ENCODE peak calls at places on chromosomes 7 and 10, in seven cellular contexts. H, J, W, K, O, R and A are unnamed samples.

GRCh38 chr7:55348502-55348901 is 16.6 kb upstream of the LANCL2 start:
- DNase-seq in W (no peak), J (no peak), H (no peak), O (no peak), K (no peak), R (no peak), A (no peak)

GRCh38 chr7:117072620-117073118 is 119.4 kb downstream of the ST7 start:
- DNase-seq in R (no peak), W (peak), J (no peak), K (peak), O (peak), H (peak), A (peak)

GRCh38 chr10:101050206-101051069 is 11.4 kb upstream of the KAZALD1 start:
- DNase-seq in R (peak), J (peak), W (no peak), O (peak), K (peak), H (peak), A (peak)

GRCh38 chr10:129761981-129762956 is 201.8 kb downstream of the EBF3 start:
- DNase-seq in H (no peak), R (no peak), W (no peak), K (no peak), J (no peak), O (no peak), A (no peak)

GRCh38 chr10:8051851-8052257 is 2.6 kb upstream of the GATA3 start:
- DNase-seq in H (no peak), O (no peak), J (peak), R (no peak), W (no peak), K (no peak), A (no peak)

GRCh38 chr7:120005720-120006119 is 267.3 kb upstream of the KCND2 start:
- DNase-seq in J (no peak), K (no peak), O (no peak), W (no peak), R (no peak), H (no peak), A (no peak)

GRCh38 chr10:37576154-37576553 is 281.3 kb downstream of the ZNF248 start:
- DNase-seq in K (no peak), W (no peak), J (no peak), H (no peak), O (no peak), R (no peak), A (no peak)

GRCh38 chr7:12031638-12032037 is 179.5 kb upstream of the TMEM106B start:
- DNase-seq in J (no peak), H (no peak), W (no peak), R (no peak), O (no peak), K (no peak), A (no peak)

GRCh38 chr10:66292456-66292855 is 633.4 kb upstream of the LRRTM3 start:
- DNase-seq in W (no peak), K (no peak), O (no peak), H (no peak), J (no peak), R (no peak), A (no peak)

GRCh38 chr10:121539757-121540156 is 58.5 kb downstream of the FGFR2 start:
- DNase-seq in K (no peak), W (no peak), R (no peak), J (no peak), H (no peak), O (no peak), A (no peak)

GRCh38 chr10:71084061-71084817 is 128.1 kb upstream of the UNC5B start:
- DNase-seq in K (peak), R (no peak), J (no peak), O (no peak), H (no peak), W (no peak), A (no peak)

GRCh38 chr7:22433710-22434460 is 66.1 kb downstream of the STEAP1B start:
- DNase-seq in R (no peak), O (no peak), W (peak), K (peak), J (no peak), H (no peak), A (no peak)

GRCh38 chr7:129790136-129790535 is 162.6 kb downstream of the UBE2H start:
- DNase-seq in W (no peak), H (no peak), K (no peak), O (no peak), R (no peak), J (no peak), A (no peak)

GRCh38 chr10:67725567-67725966 is 29.6 kb upstream of the CTNNA3 start:
- DNase-seq in O (no peak), K (no peak), H (no peak), R (no peak), W (no peak), J (no peak), A (no peak)

GRCh38 chr10:118585234-118585633 is 10.2 kb downstream of the PRLHR start:
- DNase-seq in O (no peak), W (no peak), R (no peak), J (no peak), H (peak), K (no peak), A (no peak)

GRCh38 chr10:109898666-109899577 is 24.4 kb downstream of the XPNPEP1 start:
- DNase-seq in K (no peak), W (no peak), H (no peak), R (no peak), O (no peak), J (no peak), A (no peak)

GRCh38 chr7:157059534-157059933 is 49.1 kb upstream of the MNX1 start:
- DNase-seq in R (no peak), K (no peak), J (no peak), H (no peak), W (no peak), O (no peak), A (no peak)

GRCh38 chr10:119393421-119393820 is 149.1 kb downstream of the RGS10 start:
- DNase-seq in J (no peak), O (no peak), K (no peak), R (no peak), W (no peak), H (no peak), A (no peak)